ENCODE peak calls at places on chromosomes 16 and 17, in six cellular contexts. Y is cardiac muscle cell, T is testis, W is lower lobe of right lung, X is adrenal gland, K is lung. C is an unnamed sample.
A peak's percentile ranks its signal among the peaks of the same experiment; 100 is the strongest.

GRCh38 chr17:62966426-62967110 is 533 bp downstream of the TANC2 start:
- DNase-seq in W (peak; percentile 80), Y (peak; percentile 65), T (peak; percentile 67), K (peak; percentile 69), X (no peak), C (peak; percentile 36)

GRCh38 chr17:29568331-29569244 is at the start of gene TP53I13:
- DNase-seq in X (peak; percentile 85), Y (peak; percentile 95), W (peak; percentile 92), T (peak; percentile 94), K (peak; percentile 91), C (peak; percentile 79)

GRCh38 chr17:28716740-28717577 is 709 bp downstream of the RAB34 start:
- DNase-seq in Y (peak; percentile 51), W (peak; percentile 67), T (no peak), K (no peak), X (peak; percentile 64), C (no peak)

GRCh38 chr17:6787081-6787693 is 11.2 kb downstream of the FBXO39 start:
- DNase-seq in Y (no peak), W (no peak), T (no peak), X (no peak), K (no peak), C (no peak)

GRCh38 chr17:29483503-29483902 is 83.3 kb downstream of the ABHD15 start:
- DNase-seq in T (no peak), X (no peak), K (no peak), Y (no peak), W (no peak), C (no peak)

GRCh38 chr17:8477653-8478441 is 42.2 kb downstream of the NDEL1 start:
- DNase-seq in W (no peak), K (no peak), X (no peak), Y (no peak), T (no peak), C (no peak)

GRCh38 chr17:4180791-4181190 is 37.8 kb downstream of the CYB5D2 start:
- DNase-seq in Y (peak; percentile 90), K (no peak), W (no peak), T (no peak), X (no peak), C (no peak)

GRCh38 chr17:51275381-51275780 is 15.0 kb downstream of the UTP18 start:
- DNase-seq in T (no peak), Y (no peak), W (no peak), K (no peak), X (no peak), C (no peak)

GRCh38 chr17:79997004-79997673 is 38.5 kb downstream of the TBC1D16 start:
- DNase-seq in W (peak; percentile 73), T (no peak), X (no peak), K (peak; percentile 48), Y (no peak), C (no peak)

GRCh38 chr17:67532326-67532871 is 155.3 kb downstream of the PITPNC1 start:
- DNase-seq in K (no peak), Y (no peak), T (peak; percentile 41), X (no peak), W (no peak), C (no peak)

GRCh38 chr17:55731586-55732250 is 9.1 kb upstream of the TMEM100 start:
- DNase-seq in K (no peak), W (no peak), Y (peak; percentile 32), X (peak; percentile 62), T (peak; percentile 80), C (no peak)

GRCh38 chr17:29726721-29727252 is 104.1 kb upstream of the CORO6 start:
- DNase-seq in K (no peak), Y (no peak), W (no peak), X (no peak), T (no peak), C (peak; percentile 41)

GRCh38 chr17:55710410-55710809 is 12.3 kb downstream of the TMEM100 start:
- DNase-seq in X (no peak), T (no peak), W (no peak), Y (no peak), K (no peak), C (no peak)

GRCh38 chr16:54048994-54049929 is 237.3 kb downstream of the IRX3 start:
- DNase-seq in T (no peak), K (no peak), X (no peak), Y (no peak), W (no peak), C (no peak)

GRCh38 chr16:1530883-1531637 is 2.4 kb upstream of the TMEM204 start:
- DNase-seq in X (peak; percentile 49), K (no peak), T (peak; percentile 63), Y (no peak), W (no peak), C (peak; percentile 85)
- H3K27me3 ChIP-seq in X (no peaks in the 10 kb centered on the region), K (no peaks in the 10 kb centered on the region), T (no peaks in the 10 kb centered on the region), Y (no peaks in the 10 kb centered on the region), W (no peaks in the 10 kb centered on the region), C (no peaks in the 10 kb centered on the region)

DNA sequence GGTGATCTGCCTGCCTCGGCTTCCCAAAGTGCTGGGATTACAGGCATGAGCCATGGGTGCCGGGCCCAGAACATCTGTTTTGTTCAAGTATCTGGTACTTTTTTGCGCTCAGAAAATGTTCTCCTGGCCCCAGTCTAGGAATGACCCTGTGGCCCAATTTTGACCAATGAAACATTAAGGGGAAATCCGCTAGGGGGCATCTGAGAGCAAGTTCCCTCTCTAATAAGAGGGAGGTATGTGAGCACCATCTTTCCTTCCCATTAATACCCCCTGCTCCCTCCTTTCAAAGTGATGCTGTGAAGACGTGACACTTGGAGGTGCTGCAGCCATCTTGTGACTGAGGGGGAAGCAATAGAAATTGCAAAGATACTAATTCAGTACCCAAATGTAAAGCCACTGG is 16.5 kb upstream of the CLEC3A start:
- DNase-seq in Y (peak; percentile 4), K (no peak), T (no peak), W (no peak), X (no peak), C (peak; percentile 22)
- TF ChIP-seq CTCF in Y (no peak), K (no peak), T (no peak), W (no peak), X (peak; percentile 10), C (peak; percentile 30)

GRCh38 chr16:82027629-82028035 is 7.4 kb upstream of the HSD17B2 start:
- DNase-seq in K (no peak), T (no peak), Y (no peak), X (no peak), W (no peak), C (no peak)
- H3K27me3 ChIP-seq in K (no peaks in the 10 kb centered on the region), T (no peaks in the 10 kb centered on the region), Y (no peaks in the 10 kb centered on the region), X (no peaks in the 10 kb centered on the region), W (peaks cover 3% of the 10 kb centered on the region), C (no peaks in the 10 kb centered on the region)

DNA sequence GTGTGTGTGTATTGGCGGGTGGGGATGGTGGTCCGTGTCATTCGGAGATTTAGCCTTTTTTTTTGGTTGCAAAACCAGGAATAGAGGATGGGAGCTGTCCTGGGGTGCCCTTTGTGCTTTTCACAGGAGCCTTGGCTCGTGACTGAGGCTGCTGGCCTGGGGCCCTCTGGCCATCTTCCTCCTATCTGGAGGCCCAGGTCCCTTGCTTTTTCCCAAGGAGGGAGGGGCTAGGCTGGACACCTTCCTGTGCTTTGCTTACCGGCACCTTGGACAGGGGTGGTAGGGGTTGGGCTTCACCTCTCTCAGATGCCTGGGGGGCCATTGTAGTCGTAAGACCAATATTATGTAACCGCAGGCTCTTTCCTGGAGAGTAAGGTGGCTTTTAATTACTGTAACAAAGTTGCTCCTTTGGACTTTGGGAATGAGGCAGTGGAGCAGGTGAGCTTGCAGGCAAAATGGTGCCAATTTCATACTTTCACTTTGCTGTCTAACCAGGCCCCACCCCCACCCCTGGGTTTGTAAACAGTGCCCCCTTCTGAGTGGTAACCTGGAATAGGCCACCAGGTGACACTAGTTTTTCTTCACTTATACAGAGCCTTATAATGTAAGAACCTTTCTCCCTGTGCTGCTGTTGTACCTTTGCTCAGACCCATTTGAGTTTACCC is 1.2 kb downstream of the DYNLL2 start:
- DNase-seq in Y (peak; percentile 52), T (peak; percentile 65), X (peak; percentile 69), W (peak; percentile 52), K (peak; percentile 45), C (peak; percentile 28)
- TF ChIP-seq CTCF in Y (peak; percentile 30), T (no peak), X (no peak), W (peak; percentile 22), K (no peak), C (peak; percentile 50)

C was measured in BE2C.